ENCODE peak calls at places on chromosomes 11 and 22, in nine cellular contexts. B, S, M, K, P, N, R, V and D are unnamed samples.

GRCh38 chr22:47335460-47335859 is 573.0 kb downstream of the TBC1D22A start:
- DNase-seq in B (no peak), S (no peak), M (no peak), K (no peak), P (no peak), N (no peak), R (no peak), V (no peak), D (no peak)

GRCh38 chr22:19810381-19811141 is 44.1 kb downstream of the GNB1L start:
- DNase-seq in B (peak; percentile 81), S (no peak), M (no peak), K (peak; percentile 3), P (peak; percentile 31), N (no peak), R (peak; percentile 32), V (peak; percentile 40), D (peak; percentile 55)

GRCh38 chr11:28529540-28530410 is 421.6 kb downstream of the METTL15 start:
- DNase-seq in B (peak; percentile 82), S (peak; percentile 24), M (no peak), K (peak; percentile 60), P (peak; percentile 62), N (no peak), R (no peak), V (peak; percentile 75), D (peak; percentile 82)

GRCh38 chr11:71199226-71199815 is 53.1 kb downstream of the SHANK2 start:
- DNase-seq in B (no peak), S (no peak), M (no peak), K (no peak), P (no peak), N (no peak), R (no peak), V (no peak), D (no peak)

GRCh38 chr11:76247091-76247490 is 40.8 kb upstream of the WNT11 start:
- DNase-seq in B (no peak), S (no peak), M (no peak), K (no peak), P (no peak), N (no peak), R (no peak), V (no peak), D (no peak)

GRCh38 chr11:82775736-82776346 is 42.2 kb upstream of the FAM181B start:
- DNase-seq in B (peak; percentile 47), S (no peak), M (no peak), K (peak; percentile 30), P (peak; percentile 59), N (no peak), R (peak; percentile 72), V (peak; percentile 58), D (peak; percentile 15)

GRCh38 chr11:3218483-3219280 is at the start of gene MRGPRG:
- DNase-seq in B (no peak), S (no peak), M (no peak), K (no peak), P (no peak), N (no peak), R (peak; percentile 25), V (no peak), D (no peak)

GRCh38 chr22:30825711-30826505 is 131.2 kb downstream of the OSBP2 start:
- DNase-seq in B (no peak), S (no peak), M (no peak), K (no peak), P (no peak), N (no peak), R (no peak), V (no peak), D (no peak)

GRCh38 chr22:50467341-50467740 is 7.5 kb downstream of the SBF1 start:
- DNase-seq in B (no peak), S (no peak), M (no peak), K (no peak), P (no peak), N (no peak), R (no peak), V (no peak), D (no peak)

GRCh38 chr11:69836401-69836800 is 17.2 kb upstream of the FGF3 start:
- DNase-seq in B (no peak), S (no peak), M (no peak), K (no peak), P (no peak), N (no peak), R (no peak), V (no peak), D (no peak)

GRCh38 chr22:36934153-36934939 is 20.9 kb downstream of the CSF2RB start:
- DNase-seq in B (no peak), S (no peak), M (no peak), K (no peak), P (no peak), N (no peak), R (peak; percentile 15), V (no peak), D (no peak)

GRCh38 chr11:1767399-1768140 is 3.8 kb upstream of the CTSD start:
- DNase-seq in B (no peak), S (no peak), M (no peak), K (no peak), P (no peak), N (no peak), R (no peak), V (no peak), D (no peak)

GRCh38 chr11:83061883-83062282 is 9.8 kb downstream of the RAB30 start:
- DNase-seq in B (no peak), S (no peak), M (peak; percentile 92), K (no peak), P (no peak), N (no peak), R (no peak), V (no peak), D (no peak)

GRCh38 chr11:2444301-2445106 is at the start of the genes KCNQ1 and TRPM5:
- DNase-seq in B (no peak), S (peak; percentile 48), M (no peak), K (peak; percentile 77), P (peak; percentile 89), N (no peak), R (peak; percentile 88), V (no peak), D (no peak)

GRCh38 chr11:120326228-120326627 is 1.1 kb downstream of the TLCD5 start:
- DNase-seq in B (peak; percentile 86), S (no peak), M (no peak), K (no peak), P (no peak), N (no peak), R (no peak), V (peak; percentile 85), D (peak; percentile 85)

DNA sequence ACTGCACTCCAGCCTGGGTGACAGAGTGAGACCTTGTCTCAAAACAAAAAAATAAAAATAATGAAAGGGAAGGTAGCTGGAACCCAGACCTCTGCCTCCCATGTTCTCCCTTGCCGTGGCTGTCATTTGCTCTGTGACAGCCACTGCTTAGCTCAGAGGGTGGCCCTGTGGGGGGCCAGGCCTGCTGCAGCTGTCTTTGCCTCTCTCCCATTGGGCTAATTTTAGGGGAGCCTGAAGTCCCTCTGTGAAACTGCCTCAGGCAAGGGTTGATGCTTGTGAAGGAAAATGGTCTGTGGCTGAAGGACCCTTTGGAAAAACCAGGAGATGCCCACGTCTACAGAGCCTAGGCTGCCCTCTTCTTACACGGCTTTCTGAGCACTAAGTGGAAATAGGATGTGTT is 42.9 kb downstream of the C11orf91 start:
- DNase-seq in B (no peak), S (no peak), M (no peak), K (no peak), P (no peak), N (no peak), R (no peak), V (no peak), D (no peak)
- H3K9me3 ChIP-seq in B (no peaks in the 10 kb centered on the region), S (no peaks in the 10 kb centered on the region), M (no peaks in the 10 kb centered on the region), K (no peaks in the 10 kb centered on the region), P (no peaks in the 10 kb centered on the region), N (no peaks in the 10 kb centered on the region), R (no peaks in the 10 kb centered on the region), V (no peaks in the 10 kb centered on the region), D (no peaks in the 10 kb centered on the region)

DNA sequence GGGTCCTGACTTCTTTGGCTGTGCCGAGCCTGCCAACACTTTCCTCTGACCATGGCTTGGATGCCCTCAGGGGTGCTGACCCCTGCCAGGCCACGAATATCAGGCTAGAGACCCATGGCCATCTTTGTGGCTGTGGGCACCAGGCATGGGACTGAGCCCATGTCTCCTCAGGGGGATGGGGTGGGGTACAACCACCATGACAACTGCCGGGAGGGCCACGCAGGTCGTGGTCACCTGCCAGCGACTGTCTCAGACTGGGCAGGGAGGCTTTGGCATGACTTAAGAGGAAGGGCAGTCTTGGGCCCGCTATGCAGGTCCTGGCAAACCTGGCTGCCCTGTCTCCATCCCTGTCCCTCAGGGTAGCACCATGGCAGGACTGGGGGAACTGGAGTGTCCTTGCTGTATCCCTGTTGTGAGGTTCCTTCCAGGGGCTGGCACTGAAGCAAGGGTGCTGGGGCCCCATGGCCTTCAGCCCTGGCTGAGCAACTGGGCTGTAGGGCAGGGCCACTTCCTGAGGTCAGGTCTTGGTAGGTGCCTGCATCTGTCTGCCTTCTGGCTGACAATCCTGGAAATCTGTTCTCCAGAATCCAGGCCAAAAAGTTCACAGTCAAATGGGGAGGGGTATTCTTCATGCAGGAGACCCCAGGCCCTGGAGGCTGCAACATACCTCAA is 3.1 kb upstream of the SMARCB1 start:
- DNase-seq in B (no peak), S (no peak), M (no peak), K (peak; percentile 7), P (no peak), N (no peak), R (no peak), V (no peak), D (no peak)
- H3K4me2 ChIP-seq in B (no peak overlapping the region), S (no peak overlapping the region), M (no peak overlapping the region), K (peak overlapping the region; percentile 62), P (no peak overlapping the region), N (no peak overlapping the region), R (no peak overlapping the region), V (no peak overlapping the region), D (no peak overlapping the region)

GRCh38 chr22:38451404-38451803 is 3.6 kb downstream of the KCNJ4 start:
- DNase-seq in B (no peak), S (no peak), M (no peak), K (no peak), P (peak; percentile 46), N (no peak), R (no peak), V (no peak), D (no peak)
- H3K27me3 ChIP-seq in B (peaks cover 78% of the 10 kb centered on the region), S (peaks cover 7% of the 10 kb centered on the region), M (peaks cover 8% of the 10 kb centered on the region), K (peaks cover 41% of the 10 kb centered on the region), P (peaks cover 52% of the 10 kb centered on the region), N (peaks cover 56% of the 10 kb centered on the region), R (peaks cover 16% of the 10 kb centered on the region), V (peaks cover 68% of the 10 kb centered on the region), D (peaks cover 37% of the 10 kb centered on the region)

GRCh38 chr11:41849250-41849649 is 389.8 kb upstream of the LRRC4C start:
- DNase-seq in B (no peak), S (no peak), M (no peak), K (no peak), P (no peak), N (no peak), R (no peak), V (no peak), D (no peak)

GRCh38 chr11:41848349-41848748 is 388.9 kb upstream of the LRRC4C start:
- DNase-seq in B (no peak), S (no peak), M (no peak), K (no peak), P (no peak), N (no peak), R (no peak), V (no peak), D (no peak)

DNA sequence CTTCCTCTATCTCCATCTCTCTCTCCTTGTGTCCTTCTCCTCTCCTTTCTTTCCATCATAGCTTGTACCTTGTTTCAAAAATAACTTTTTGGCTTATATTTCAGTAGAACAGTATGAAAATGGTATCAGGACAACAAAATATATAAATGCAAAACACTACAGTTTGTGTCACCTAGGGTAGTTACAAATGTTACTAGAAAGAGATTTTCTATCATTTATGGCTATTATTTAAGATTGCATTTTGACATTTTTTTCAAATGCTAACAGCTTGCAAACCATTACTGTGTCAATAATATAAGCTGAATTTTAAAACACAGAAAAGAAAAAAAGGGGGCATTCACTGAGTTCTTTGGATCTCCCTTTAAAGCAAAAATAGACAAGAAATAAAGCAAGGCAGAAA is 392.3 kb upstream of the LRRC4C start:
- DNase-seq in B (no peak), S (no peak), M (no peak), K (no peak), P (no peak), N (no peak), R (no peak), V (no peak), D (no peak)
- H3K9me3 ChIP-seq in B (peaks cover 11% of the 10 kb centered on the region), S (no peaks in the 10 kb centered on the region), M (no peaks in the 10 kb centered on the region), K (no peaks in the 10 kb centered on the region), P (no peaks in the 10 kb centered on the region), N (no peaks in the 10 kb centered on the region), R (no peaks in the 10 kb centered on the region), V (peaks cover 4% of the 10 kb centered on the region), D (no peaks in the 10 kb centered on the region)